ENCODE peak calls at places on chromosomes 3 and 15, in four cellular contexts. E is pancreas, D is H9, A is HFF-Myc. G is an unnamed sample.

GRCh38 chr3:100437879-100438622 is 36.7 kb downstream of the LNP1 start:
- DNase-seq in E (no peak), D (no peak), A (no peak), G (no peak)

GRCh38 chr3:53498993-53499641 is 4.7 kb downstream of the CACNA1D start:
- DNase-seq in E (no peak), D (peak; percentile 41), A (no peak), G (peak; percentile 51)

GRCh38 chr15:38195191-38195901 is 57.3 kb upstream of the SPRED1 start:
- DNase-seq in E (no peak), D (no peak), A (no peak), G (no peak)

GRCh38 chr15:78306176-78306774 is 6.9 kb upstream of the SKIC8 start:
- DNase-seq in E (no peak), D (no peak), A (no peak), G (no peak)

GRCh38 chr3:25246921-25247320 is 181.1 kb upstream of the RARB start:
- DNase-seq in E (no peak), D (peak; percentile 51), A (no peak), G (no peak)

GRCh38 chr3:31275038-31275562 is 257.6 kb upstream of the STT3B start:
- DNase-seq in E (no peak), D (no peak), A (no peak), G (no peak)

GRCh38 chr15:67927501-67928156 is 87.8 kb upstream of the RNU6-1 start:
- DNase-seq in E (no peak), D (no peak), A (no peak), G (no peak)

GRCh38 chr3:39107056-39107873 is at the start of the genes GORASP1 and TTC21A:
- DNase-seq in E (peak; percentile 95), D (peak; percentile 85), A (peak; percentile 44), G (peak; percentile 82)

GRCh38 chr3:126356373-126357298 is 572 bp downstream of the KLF15 start:
- DNase-seq in E (peak; percentile 88), D (no peak), A (no peak), G (peak; percentile 49)

GRCh38 chr15:39585394-39585841 is 4.5 kb downstream of the THBS1 start:
- DNase-seq in E (no peak), D (no peak), A (peak; percentile 14), G (no peak)

GRCh38 chr3:103794656-103795055 is 1359.8 kb downstream of the ZPLD1 start:
- DNase-seq in E (no peak), D (no peak), A (no peak), G (no peak)
- TF ChIP-seq CTCF in E (no peak), D (peak; percentile 58), A (no peak), G (peak; percentile 26)

GRCh38 chr3:44861412-44862220 is at the start of gene TMEM42:
- DNase-seq in E (peak; percentile 96), D (peak; percentile 97), A (peak; percentile 57), G (peak; percentile 88)
- TF ChIP-seq CTCF in E (no peak), D (peak; percentile 53), A (peak; percentile 19), G (no peak)

DNA sequence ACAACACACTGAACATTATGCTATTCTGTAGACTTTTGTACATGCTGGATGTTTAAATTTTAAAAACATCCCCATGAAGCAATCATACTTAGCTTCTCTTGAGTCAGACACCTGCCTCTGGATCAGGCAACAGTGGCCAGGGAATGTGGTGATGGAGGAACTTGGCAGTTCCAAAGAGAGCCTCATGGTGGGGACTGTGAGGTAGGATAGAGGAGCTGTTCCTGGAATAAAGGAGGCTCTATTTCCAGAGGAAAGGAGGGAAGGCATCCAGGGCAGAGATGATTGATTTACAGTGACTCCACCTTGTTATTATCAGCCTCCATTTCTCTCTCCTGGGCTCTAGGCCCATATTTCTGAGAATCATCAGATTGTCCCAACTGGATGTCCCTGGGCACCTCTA is 35.0 kb upstream of the ABHD17C start:
- DNase-seq in E (no peak), D (peak; percentile 51), A (no peak), G (peak; percentile 35)
- TF ChIP-seq CTCF in E (no peak), D (peak; percentile 68), A (peak; percentile 58), G (peak; percentile 50)

DNA sequence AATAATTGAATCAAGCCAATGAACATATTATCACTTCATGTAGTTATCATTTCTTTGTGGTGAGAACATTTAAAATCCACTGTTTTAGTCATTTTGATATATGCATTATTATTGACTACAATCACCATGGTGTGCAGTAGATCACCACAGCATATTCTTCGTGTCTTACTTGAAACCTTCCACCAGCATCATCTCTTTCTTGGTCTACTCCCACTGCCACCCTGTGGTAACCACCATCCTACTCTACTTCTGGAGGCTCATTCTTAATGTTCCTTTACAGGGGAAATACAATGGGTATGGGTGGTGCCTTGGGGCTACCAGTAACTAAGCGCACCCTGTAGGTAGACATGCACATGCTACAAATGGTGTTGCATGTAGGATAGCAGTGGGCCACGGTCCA is 25.4 kb downstream of the PXK start:
- DNase-seq in E (no peak), D (no peak), A (no peak), G (no peak)
- TF ChIP-seq CTCF in E (no peak), D (no peak), A (no peak), G (no peak)

DNA sequence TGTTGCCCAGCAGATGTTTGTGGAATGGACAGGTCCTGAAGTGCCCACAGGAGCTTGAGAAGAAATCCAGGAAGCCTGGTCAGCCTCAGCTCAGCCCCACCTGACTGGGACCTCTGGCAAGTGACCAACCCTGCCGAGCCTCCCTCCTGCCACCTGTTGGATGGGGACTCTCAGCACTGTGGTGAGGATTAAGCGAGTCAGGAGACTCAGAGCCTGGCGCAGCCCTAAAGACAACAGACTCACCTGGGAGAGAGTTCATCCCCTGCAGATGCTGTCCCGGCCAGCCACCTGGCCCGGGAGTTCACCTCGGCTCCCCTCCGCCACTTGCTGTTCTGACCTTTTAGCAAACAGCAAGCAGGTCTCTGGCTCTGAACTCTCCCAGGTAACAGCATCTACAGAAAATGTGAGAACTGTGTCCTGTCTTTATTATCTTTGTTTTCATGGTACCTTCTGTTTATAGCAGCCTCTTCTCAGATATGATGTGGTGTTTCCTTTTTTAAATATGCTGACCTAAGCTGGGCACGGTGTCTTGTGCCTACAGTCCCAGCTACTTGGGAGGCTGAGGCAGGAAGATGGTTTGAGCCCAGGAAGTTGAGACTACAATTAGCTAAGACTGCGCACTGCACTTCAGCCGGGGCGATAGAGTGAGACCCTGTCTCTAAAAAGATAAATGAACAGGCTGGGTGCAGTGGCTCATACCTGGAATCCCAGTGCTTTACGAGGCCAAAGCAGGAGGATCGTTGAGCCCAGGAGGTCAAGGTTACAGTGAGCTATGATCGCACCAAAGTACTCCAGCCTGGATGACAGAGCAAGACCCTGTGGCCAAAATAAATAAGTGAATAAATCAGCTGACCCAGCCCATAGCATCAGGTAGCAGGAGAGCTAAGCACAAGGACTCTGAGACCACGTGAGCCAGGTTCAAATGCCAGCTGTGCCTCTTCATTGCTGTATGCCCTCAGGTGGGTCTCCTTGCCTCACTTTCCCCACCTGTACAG is 32.4 kb upstream of the SLC6A6 start:
- DNase-seq in E (no peak), D (peak; percentile 90), A (no peak), G (no peak)
- TF ChIP-seq CTCF in E (no peak), D (peak; percentile 66), A (no peak), G (no peak)

DNA sequence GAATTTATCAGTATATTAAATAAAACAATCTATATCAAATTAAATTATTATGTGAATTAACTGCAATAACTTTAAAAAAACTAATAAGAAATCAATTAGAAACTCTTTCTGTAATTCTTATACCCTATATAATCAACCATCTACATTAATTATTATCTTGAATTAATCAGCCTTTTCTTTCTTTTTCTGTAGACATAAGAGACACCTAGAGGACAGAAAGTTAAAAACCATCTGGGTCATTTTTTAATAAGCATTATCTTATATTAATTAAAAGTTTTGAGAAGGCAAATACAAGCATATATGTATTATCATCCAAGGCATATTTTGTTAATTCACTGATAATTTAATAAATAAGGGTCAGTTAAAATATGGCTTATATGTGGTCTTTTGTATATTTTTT is 24.2 kb upstream of the SLC25A26 start:
- DNase-seq in E (no peak), D (no peak), A (no peak), G (no peak)
- TF ChIP-seq CTCF in E (no peak), D (peak; percentile 55), A (no peak), G (no peak)

G was measured in nephron progenitor cell.